ENCODE peak calls at places on chromosomes 4 and X, in four cellular contexts. X, V, H and G are unnamed samples.

GRCh38 chr4:55468724-55469123 is 73.0 kb downstream of the TMEM165 start:
- DNase-seq in X (no peak), V (no peak), H (no peak), G (no peak)

GRCh38 chr4:152485726-152486276 is 50.1 kb downstream of the FBXW7 start:
- DNase-seq in X (no peak), V (no peak), H (peak; percentile 66), G (no peak)

GRCh38 chrX:40303256-40304077 is 205.7 kb upstream of the BCOR start:
- DNase-seq in X (no peak), V (no peak), H (no peak), G (no peak)

GRCh38 chr4:91894006-91894405 is 409.8 kb upstream of the GRID2 start:
- DNase-seq in X (no peak), V (no peak), H (no peak), G (no peak)

GRCh38 chrX:80285131-80285773 is 135.0 kb upstream of the TENT5D start:
- DNase-seq in X (no peak), V (no peak), H (no peak), G (no peak)

GRCh38 chrX:38192007-38192625 is 28.6 kb downstream of the SRPX start:
- DNase-seq in X (no peak), V (no peak), H (no peak), G (no peak)

GRCh38 chrX:32867781-32868523 is 343.4 kb downstream of the DMD start:
- DNase-seq in X (no peak), V (no peak), H (no peak), G (no peak)

GRCh38 chr4:140243345-140243753 is 89.4 kb upstream of the MAML3 start:
- DNase-seq in X (no peak), V (no peak), H (peak; percentile 41), G (no peak)

GRCh38 chrX:64206556-64207162 is 1.2 kb upstream of the AMER1 start:
- DNase-seq in X (no peak), V (no peak), H (no peak), G (no peak)

GRCh38 chr4:182880387-182881356 is 36.5 kb downstream of the DCTD start:
- DNase-seq in X (no peak), V (no peak), H (no peak), G (no peak)

GRCh38 chr4:90833698-90834097 is 706.5 kb downstream of the CCSER1 start:
- DNase-seq in X (no peak), V (no peak), H (no peak), G (no peak)

GRCh38 chrX:3712080-3712869 is 1.2 kb downstream of the PRKX start:
- DNase-seq in X (no peak), V (no peak), H (no peak), G (no peak)

GRCh38 chr4:107153228-107153627 is 117.1 kb upstream of the DKK2 start:
- DNase-seq in X (no peak), V (no peak), H (no peak), G (no peak)

GRCh38 chr4:111689731-111690130 is 455.5 kb upstream of the FAM241A start:
- DNase-seq in X (no peak), V (no peak), H (no peak), G (no peak)